ENCODE peak calls at places on chromosomes 2 and 18, in five cellular contexts. E, F, A, U and T are unnamed samples.

GRCh38 chr2:11532434-11533055 is 1.3 kb upstream of the GREB1 start:
- DNase-seq in A (no peak), F (peak), U (no peak), E (no peak), T (peak)

GRCh38 chr2:37192551-37192950 is 3.7 kb upstream of the CEBPZOS start:
- DNase-seq in E (no peak), F (no peak), A (no peak), U (no peak), T (no peak)

GRCh38 chr2:232238108-232238507 is 140.4 kb upstream of the ALPP start:
- DNase-seq in A (no peak), F (peak), E (no peak), U (no peak), T (no peak)

GRCh38 chr18:58148954-58149471 is 105.0 kb downstream of the NEDD4L start:
- DNase-seq in A (peak), E (no peak), F (no peak), U (no peak), T (no peak)

GRCh38 chr2:142165790-142166189 is 35.0 kb upstream of the LRP1B start:
- DNase-seq in U (peak), A (peak), E (no peak), F (peak), T (peak)

GRCh38 chr2:67733517-67733916 is 329.3 kb downstream of the C1D start:
- DNase-seq in E (no peak), U (no peak), F (no peak), A (peak), T (peak)

GRCh38 chr2:165902929-165903328 is 50.6 kb downstream of the TTC21B start:
- DNase-seq in F (no peak), E (no peak), A (no peak), U (no peak), T (peak)

GRCh38 chr2:189580662-189581353 is at the start of gene SLC40A1:
- DNase-seq in A (peak), F (peak), E (peak), U (peak), T (peak)

GRCh38 chr18:8151176-8151575 is 458.1 kb upstream of the RAB12 start:
- DNase-seq in U (no peak), E (no peak), A (no peak), F (no peak), T (no peak)

GRCh38 chr2:152440049-152440448 is 105.1 kb downstream of the FMNL2 start:
- DNase-seq in F (no peak), U (no peak), A (no peak), E (no peak), T (no peak)

GRCh38 chr18:45993441-45993840 is 26.3 kb upstream of the EPG5 start:
- DNase-seq in F (peak), A (no peak), U (no peak), E (no peak), T (peak)